ENCODE peak calls at places on chromosome 12, in eight cellular contexts. One of them, this sample, is unnamed.

GRCh38 chr12:12807970-12808702 is 5.0 kb upstream of the DDX47 start:
- DNase-seq in Peyer's patch: peak
- DNase-seq in transverse colon: peak
- DNase-seq in esophagus squamous epithelium: peak
- DNase-seq in body of pancreas: no peak
- DNase-seq in tibial nerve: no peak
- DNase-seq in A549: no peak
- DNase-seq in heart left ventricle: peak
- DNase-seq in this sample: peak

GRCh38 chr12:123905319-123905925 is 67.2 kb downstream of the CCDC92 start:
- DNase-seq in Peyer's patch: peak
- DNase-seq in transverse colon: peak
- DNase-seq in esophagus squamous epithelium: no peak
- DNase-seq in body of pancreas: peak
- DNase-seq in tibial nerve: no peak
- DNase-seq in A549: peak
- DNase-seq in heart left ventricle: peak
- DNase-seq in this sample: peak

GRCh38 chr12:65868133-65868705 is 43.9 kb downstream of the HMGA2 start:
- DNase-seq in Peyer's patch: no peak
- DNase-seq in transverse colon: no peak
- DNase-seq in esophagus squamous epithelium: no peak
- DNase-seq in body of pancreas: no peak
- DNase-seq in tibial nerve: no peak
- DNase-seq in A549: no peak
- DNase-seq in heart left ventricle: no peak
- DNase-seq in this sample: no peak

GRCh38 chr12:47078733-47079364 is 572 bp upstream of the PCED1B start:
- DNase-seq in Peyer's patch: peak
- DNase-seq in transverse colon: peak
- DNase-seq in esophagus squamous epithelium: no peak
- DNase-seq in body of pancreas: peak
- DNase-seq in tibial nerve: no peak
- DNase-seq in A549: peak
- DNase-seq in heart left ventricle: no peak
- DNase-seq in this sample: peak

GRCh38 chr12:93818488-93819047 is 141.4 kb downstream of the CRADD start:
- DNase-seq in Peyer's patch: no peak
- DNase-seq in transverse colon: no peak
- DNase-seq in esophagus squamous epithelium: no peak
- DNase-seq in body of pancreas: no peak
- DNase-seq in tibial nerve: no peak
- DNase-seq in A549: no peak
- DNase-seq in heart left ventricle: no peak
- DNase-seq in this sample: no peak

GRCh38 chr12:47878918-47879481 is 25.8 kb downstream of the VDR start:
- DNase-seq in Peyer's patch: no peak
- DNase-seq in transverse colon: no peak
- DNase-seq in esophagus squamous epithelium: no peak
- DNase-seq in body of pancreas: no peak
- DNase-seq in tibial nerve: no peak
- DNase-seq in A549: no peak
- DNase-seq in heart left ventricle: no peak
- DNase-seq in this sample: no peak

GRCh38 chr12:117188121-117188665 is 2.1 kb downstream of the FBXO21 start:
- DNase-seq in Peyer's patch: no peak
- DNase-seq in transverse colon: no peak
- DNase-seq in esophagus squamous epithelium: no peak
- DNase-seq in body of pancreas: no peak
- DNase-seq in tibial nerve: no peak
- DNase-seq in A549: no peak
- DNase-seq in heart left ventricle: no peak
- DNase-seq in this sample: peak

GRCh38 chr12:93325855-93326254 is 51.9 kb upstream of the NUDT4 start:
- DNase-seq in Peyer's patch: no peak
- DNase-seq in transverse colon: no peak
- DNase-seq in esophagus squamous epithelium: no peak
- DNase-seq in body of pancreas: no peak
- DNase-seq in tibial nerve: no peak
- DNase-seq in A549: no peak
- DNase-seq in heart left ventricle: no peak
- DNase-seq in this sample: no peak

GRCh38 chr12:32821293-32822089 is 65.8 kb upstream of the YARS2 start:
- DNase-seq in Peyer's patch: no peak
- DNase-seq in transverse colon: no peak
- DNase-seq in esophagus squamous epithelium: no peak
- DNase-seq in body of pancreas: no peak
- DNase-seq in tibial nerve: no peak
- DNase-seq in A549: no peak
- DNase-seq in heart left ventricle: peak
- DNase-seq in this sample: no peak

GRCh38 chr12:81863406-81863805 is 104.3 kb upstream of the PPFIA2 start:
- DNase-seq in Peyer's patch: no peak
- DNase-seq in transverse colon: no peak
- DNase-seq in esophagus squamous epithelium: no peak
- DNase-seq in body of pancreas: no peak
- DNase-seq in tibial nerve: no peak
- DNase-seq in A549: no peak
- DNase-seq in heart left ventricle: no peak
- DNase-seq in this sample: no peak

GRCh38 chr12:115872919-115873357 is 404.6 kb downstream of the MED13L start:
- DNase-seq in Peyer's patch: no peak
- DNase-seq in transverse colon: peak
- DNase-seq in esophagus squamous epithelium: no peak
- DNase-seq in body of pancreas: peak
- DNase-seq in tibial nerve: no peak
- DNase-seq in A549: peak
- DNase-seq in heart left ventricle: no peak
- DNase-seq in this sample: no peak

GRCh38 chr12:30753233-30753632 is 1.5 kb downstream of the CAPRIN2 start:
- DNase-seq in Peyer's patch: no peak
- DNase-seq in transverse colon: no peak
- DNase-seq in esophagus squamous epithelium: no peak
- DNase-seq in body of pancreas: no peak
- DNase-seq in tibial nerve: no peak
- DNase-seq in A549: peak
- DNase-seq in heart left ventricle: no peak
- DNase-seq in this sample: no peak

GRCh38 chr12:42343721-42344120 is 17.8 kb downstream of the PPHLN1 start:
- DNase-seq in Peyer's patch: no peak
- DNase-seq in transverse colon: no peak
- DNase-seq in esophagus squamous epithelium: no peak
- DNase-seq in body of pancreas: no peak
- DNase-seq in tibial nerve: no peak
- DNase-seq in A549: no peak
- DNase-seq in heart left ventricle: no peak
- DNase-seq in this sample: no peak

GRCh38 chr12:28807535-28807934 is 341.5 kb upstream of the FAR2 start:
- DNase-seq in Peyer's patch: no peak
- DNase-seq in transverse colon: no peak
- DNase-seq in esophagus squamous epithelium: no peak
- DNase-seq in body of pancreas: no peak
- DNase-seq in tibial nerve: no peak
- DNase-seq in A549: no peak
- DNase-seq in heart left ventricle: no peak
- DNase-seq in this sample: no peak

GRCh38 chr12:76029982-76030377 is 1.6 kb downstream of the PHLDA1 start:
- DNase-seq in Peyer's patch: no peak
- DNase-seq in transverse colon: no peak
- DNase-seq in esophagus squamous epithelium: no peak
- DNase-seq in body of pancreas: no peak
- DNase-seq in tibial nerve: no peak
- DNase-seq in A549: peak
- DNase-seq in heart left ventricle: peak
- DNase-seq in this sample: peak

GRCh38 chr12:120688527-120689071 is 1.6 kb downstream of the MLEC start:
- DNase-seq in Peyer's patch: no peak
- DNase-seq in transverse colon: peak
- DNase-seq in esophagus squamous epithelium: no peak
- DNase-seq in body of pancreas: peak
- DNase-seq in tibial nerve: no peak
- DNase-seq in A549: no peak
- DNase-seq in heart left ventricle: no peak
- DNase-seq in this sample: peak

GRCh38 chr12:65568517-65568916 is 255.8 kb upstream of the HMGA2 start:
- DNase-seq in Peyer's patch: no peak
- DNase-seq in transverse colon: no peak
- DNase-seq in esophagus squamous epithelium: no peak
- DNase-seq in body of pancreas: no peak
- DNase-seq in tibial nerve: no peak
- DNase-seq in A549: peak
- DNase-seq in heart left ventricle: no peak
- DNase-seq in this sample: no peak

GRCh38 chr12:38669530-38669929 is 235.9 kb downstream of the CPNE8 start:
- DNase-seq in Peyer's patch: no peak
- DNase-seq in transverse colon: no peak
- DNase-seq in esophagus squamous epithelium: no peak
- DNase-seq in body of pancreas: no peak
- DNase-seq in tibial nerve: no peak
- DNase-seq in A549: no peak
- DNase-seq in heart left ventricle: no peak
- DNase-seq in this sample: no peak

GRCh38 chr12:164207-164606 is 49.8 kb downstream of the SLC6A12 start:
- DNase-seq in Peyer's patch: no peak
- DNase-seq in transverse colon: no peak
- DNase-seq in esophagus squamous epithelium: no peak
- DNase-seq in body of pancreas: no peak
- DNase-seq in tibial nerve: no peak
- DNase-seq in A549: no peak
- DNase-seq in heart left ventricle: no peak
- DNase-seq in this sample: no peak

GRCh38 chr12:45583011-45583657 is 146.4 kb upstream of the ARID2 start:
- DNase-seq in Peyer's patch: no peak
- DNase-seq in transverse colon: peak
- DNase-seq in esophagus squamous epithelium: no peak
- DNase-seq in body of pancreas: no peak
- DNase-seq in tibial nerve: no peak
- DNase-seq in A549: no peak
- DNase-seq in heart left ventricle: no peak
- DNase-seq in this sample: peak

DNA sequence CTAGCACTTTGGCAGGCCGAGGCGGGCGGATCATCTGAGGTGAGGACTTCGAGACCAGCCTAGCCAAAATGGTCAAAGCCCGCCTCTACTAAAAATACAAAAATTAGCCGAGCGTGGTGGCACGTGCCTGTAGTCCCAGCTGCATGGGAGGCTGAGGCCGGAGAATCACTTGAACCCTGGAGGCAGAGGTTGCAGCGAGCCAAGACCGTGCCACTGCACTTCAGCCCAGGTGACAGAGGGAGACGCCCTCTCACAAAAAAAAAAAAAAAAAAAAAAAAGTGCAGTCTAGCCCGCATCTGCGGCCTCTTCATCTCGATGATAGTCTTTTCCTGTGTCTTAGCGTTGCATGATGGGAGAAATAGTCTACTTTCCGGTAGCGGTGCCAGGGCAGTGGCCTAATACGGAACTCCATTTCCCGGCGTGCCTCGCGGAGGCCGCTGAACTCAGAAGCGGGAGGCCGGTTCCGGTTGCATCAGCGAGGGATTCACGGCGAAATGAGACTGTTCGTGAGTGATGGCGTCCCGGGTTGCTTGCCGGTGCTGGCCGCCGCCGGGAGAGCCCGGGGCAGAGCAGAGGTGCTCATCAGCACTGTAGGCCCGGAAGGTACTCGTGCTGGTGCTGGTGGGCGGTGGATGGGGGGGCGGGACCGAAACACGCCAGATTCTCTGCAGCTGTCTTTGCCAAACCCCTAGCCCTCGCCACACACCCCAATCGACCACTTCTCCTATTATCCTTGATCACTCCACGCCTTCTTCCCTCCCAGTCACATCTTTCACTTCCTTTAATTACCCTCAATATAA is at the start of gene MARS1:
- DNase-seq in Peyer's patch: peak
- DNase-seq in transverse colon: peak
- DNase-seq in esophagus squamous epithelium: peak
- DNase-seq in body of pancreas: peak
- DNase-seq in tibial nerve: peak
- DNase-seq in A549: peak
- DNase-seq in heart left ventricle: peak
- DNase-seq in this sample: peak
- TF ChIP-seq POLR2A in Peyer's patch: peak
- TF ChIP-seq POLR2A in transverse colon: peak
- TF ChIP-seq POLR2A in esophagus squamous epithelium: no peak
- TF ChIP-seq POLR2A in body of pancreas: peak
- TF ChIP-seq POLR2A in tibial nerve: peak
- TF ChIP-seq POLR2A in A549: peak
- TF ChIP-seq POLR2A in heart left ventricle: no peak
- TF ChIP-seq POLR2A in this sample: no peak

GRCh38 chr12:62523619-62524018 is 57.0 kb downstream of the MON2 start:
- DNase-seq in Peyer's patch: no peak
- DNase-seq in transverse colon: no peak
- DNase-seq in esophagus squamous epithelium: no peak
- DNase-seq in body of pancreas: no peak
- DNase-seq in tibial nerve: no peak
- DNase-seq in A549: no peak
- DNase-seq in heart left ventricle: no peak
- DNase-seq in this sample: no peak
- H3K27ac ChIP-seq in Peyer's patch: no peak
- H3K27ac ChIP-seq in transverse colon: no peak
- H3K27ac ChIP-seq in esophagus squamous epithelium: no peak
- H3K27ac ChIP-seq in body of pancreas: peak
- H3K27ac ChIP-seq in tibial nerve: no peak
- H3K27ac ChIP-seq in A549: no peak
- H3K27ac ChIP-seq in heart left ventricle: no peak
- H3K27ac ChIP-seq in this sample: no peak

GRCh38 chr12:56724989-56725722 is at the start of gene NACA:
- DNase-seq in Peyer's patch: peak
- DNase-seq in transverse colon: peak
- DNase-seq in esophagus squamous epithelium: peak
- DNase-seq in body of pancreas: peak
- DNase-seq in tibial nerve: peak
- DNase-seq in A549: peak
- DNase-seq in heart left ventricle: peak
- DNase-seq in this sample: peak
- TF ChIP-seq CTCF in Peyer's patch: no peak
- TF ChIP-seq CTCF in transverse colon: no peak
- TF ChIP-seq CTCF in esophagus squamous epithelium: no peak
- TF ChIP-seq CTCF in body of pancreas: no peak
- TF ChIP-seq CTCF in tibial nerve: peak
- TF ChIP-seq CTCF in A549: no peak
- TF ChIP-seq CTCF in heart left ventricle: peak
- TF ChIP-seq CTCF in this sample: no peak

DNA sequence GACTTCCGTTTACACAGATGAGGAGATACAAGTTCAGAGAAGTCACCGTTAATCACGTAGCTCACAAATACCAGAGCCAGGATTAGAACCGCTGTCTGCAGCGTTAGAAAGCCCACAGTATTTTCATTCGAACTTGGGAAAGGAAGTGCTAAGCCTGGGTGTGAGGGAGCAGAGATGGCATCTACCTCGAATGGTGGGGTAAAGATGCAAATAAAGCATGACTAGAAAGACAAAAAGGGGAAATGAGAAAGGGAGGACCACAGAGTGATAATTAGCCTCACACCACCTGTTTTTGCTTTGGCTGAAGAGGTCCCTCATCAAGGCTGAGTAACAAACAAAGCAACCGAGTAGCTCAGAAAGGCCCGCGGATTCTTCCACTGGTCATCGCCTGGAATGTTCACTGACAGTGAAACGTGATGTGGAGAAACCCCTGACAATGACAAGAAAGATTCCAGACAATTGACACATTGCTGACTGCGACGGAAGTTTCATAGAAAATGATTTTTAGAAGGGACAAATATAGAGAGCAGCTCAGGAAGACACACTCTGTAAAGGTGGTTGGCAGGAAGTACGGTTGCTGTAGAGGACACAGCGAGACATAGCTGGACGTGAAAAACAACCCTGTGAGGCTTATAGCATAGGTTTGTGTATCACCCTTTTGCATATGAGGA is 31.5 kb upstream of the BHLHE41 start:
- DNase-seq in Peyer's patch: peak
- DNase-seq in transverse colon: peak
- DNase-seq in esophagus squamous epithelium: no peak
- DNase-seq in body of pancreas: no peak
- DNase-seq in tibial nerve: no peak
- DNase-seq in A549: no peak
- DNase-seq in heart left ventricle: no peak
- DNase-seq in this sample: no peak
- TF ChIP-seq POLR2A in Peyer's patch: no peak
- TF ChIP-seq POLR2A in transverse colon: no peak
- TF ChIP-seq POLR2A in esophagus squamous epithelium: no peak
- TF ChIP-seq POLR2A in body of pancreas: no peak
- TF ChIP-seq POLR2A in tibial nerve: no peak
- TF ChIP-seq POLR2A in A549: no peak
- TF ChIP-seq POLR2A in heart left ventricle: no peak
- TF ChIP-seq POLR2A in this sample: no peak

This sample was measured in testis.